ENCODE peak calls at places on chromosomes 3 and 15, in seven cellular contexts. P, B, I, X, A, M and C are unnamed samples.

GRCh38 chr15:58384667-58385066 is 47.1 kb upstream of the LIPC start:
- DNase-seq in P (no peak), B (no peak), I (no peak), X (no peak), A (no peak), M (no peak), C (no peak)

GRCh38 chr3:44248152-44248551 is 6.5 kb downstream of the TOPAZ1 start:
- DNase-seq in P (no peak), B (no peak), I (no peak), X (no peak), A (no peak), M (no peak), C (no peak)

GRCh38 chr15:93378547-93378946 is 289.5 kb upstream of the RGMA start:
- DNase-seq in P (no peak), B (no peak), I (no peak), X (no peak), A (peak), M (no peak), C (no peak)

GRCh38 chr15:44033894-44034293 is 161.2 kb downstream of the FRMD5 start:
- DNase-seq in P (no peak), B (peak), I (no peak), X (peak), A (peak), M (peak), C (peak)

GRCh38 chr3:133941390-133941789 is 45.7 kb upstream of the RAB6B start:
- DNase-seq in P (no peak), B (peak), I (no peak), X (peak), A (no peak), M (no peak), C (no peak)

GRCh38 chr15:39426552-39427532 is 154.0 kb upstream of the THBS1 start:
- DNase-seq in P (peak), B (peak), I (no peak), X (peak), A (no peak), M (no peak), C (peak)

GRCh38 chr15:36361351-36361870 is 218.0 kb upstream of the CDIN1 start:
- DNase-seq in P (no peak), B (peak), I (peak), X (peak), A (no peak), M (no peak), C (peak)

GRCh38 chr3:196181127-196181546 is 30.1 kb downstream of the ZDHHC19 start:
- DNase-seq in P (no peak), B (no peak), I (no peak), X (no peak), A (no peak), M (no peak), C (no peak)

GRCh38 chr3:3302964-3303363 is 123.5 kb upstream of the CRBN start:
- DNase-seq in P (no peak), B (no peak), I (no peak), X (no peak), A (no peak), M (no peak), C (no peak)

GRCh38 chr15:39014682-39015081 is 450.1 kb upstream of the RASGRP1 start:
- DNase-seq in P (no peak), B (no peak), I (no peak), X (no peak), A (no peak), M (no peak), C (no peak)

GRCh38 chr3:42443292-42443691 is 32.9 kb upstream of the LYZL4 start:
- DNase-seq in P (no peak), B (no peak), I (no peak), X (no peak), A (no peak), M (no peak), C (no peak)

GRCh38 chr3:193520738-193521137 is 34.0 kb downstream of the ATP13A4 start:
- DNase-seq in P (no peak), B (no peak), I (no peak), X (no peak), A (no peak), M (no peak), C (no peak)

GRCh38 chr15:67063689-67064606 is 1.5 kb upstream of the SMAD3 start:
- DNase-seq in P (no peak), B (no peak), I (no peak), X (peak), A (peak), M (no peak), C (no peak)

GRCh38 chr15:82108489-82109078 is 62.8 kb upstream of the MEX3B start:
- DNase-seq in P (peak), B (peak), I (no peak), X (peak), A (peak), M (peak), C (peak)

GRCh38 chr3:42980909-42981308 is 1.8 kb downstream of the GASK1A start:
- DNase-seq in P (no peak), B (no peak), I (no peak), X (no peak), A (no peak), M (no peak), C (no peak)

GRCh38 chr3:14946749-14947104 is 656 bp upstream of the NR2C2 start:
- DNase-seq in P (no peak), B (no peak), I (no peak), X (no peak), A (no peak), M (no peak), C (no peak)

GRCh38 chr15:61038910-61039309 is 190.2 kb downstream of the RORA start:
- DNase-seq in P (no peak), B (no peak), I (no peak), X (no peak), A (no peak), M (no peak), C (no peak)

GRCh38 chr3:192831801-192832347 is 85.8 kb downstream of the MB21D2 start:
- DNase-seq in P (no peak), B (peak), I (no peak), X (no peak), A (no peak), M (no peak), C (peak)

GRCh38 chr3:159802864-159803263 is 185.8 kb upstream of the IL12A start:
- DNase-seq in P (no peak), B (no peak), I (no peak), X (no peak), A (no peak), M (no peak), C (no peak)

GRCh38 chr15:39486546-39487081 is 94.3 kb upstream of the THBS1 start:
- DNase-seq in P (no peak), B (no peak), I (no peak), X (peak), A (no peak), M (no peak), C (no peak)

GRCh38 chr3:168044049-168044448 is 51.7 kb downstream of the GOLIM4 start:
- DNase-seq in P (no peak), B (no peak), I (no peak), X (no peak), A (no peak), M (peak), C (no peak)

GRCh38 chr15:76327191-76328105 is 9.1 kb upstream of the ISL2 start:
- DNase-seq in P (no peak), B (peak), I (no peak), X (peak), A (no peak), M (no peak), C (peak)

GRCh38 chr15:100464895-100465294 is 63.9 kb downstream of the CERS3 start:
- DNase-seq in P (no peak), B (no peak), I (no peak), X (no peak), A (no peak), M (no peak), C (no peak)

GRCh38 chr3:73602171-73602570 is 22.6 kb downstream of the PDZRN3 start:
- DNase-seq in P (no peak), B (peak), I (no peak), X (peak), A (no peak), M (no peak), C (peak)

GRCh38 chr15:71443538-71443937 is 328.3 kb downstream of the THSD4 start:
- DNase-seq in P (peak), B (peak), I (no peak), X (peak), A (peak), M (no peak), C (peak)

GRCh38 chr15:47484997-47485396 is 232.3 kb upstream of the SEMA6D start:
- DNase-seq in P (no peak), B (no peak), I (no peak), X (peak), A (no peak), M (no peak), C (no peak)